ENCODE peak calls at places on chromosome 13, in eight cellular contexts. I is Panc1, Y is HepG2, V is HCT116, O is K562, F is GM12878, Q is GM23338, J is upper lobe of left lung. K is an unnamed sample.

GRCh38 chr13:97975280-97975850 is 21.9 kb downstream of the IPO5 start:
- ATAC-seq in V (no peak), O (no peak), I (no peak), J (no peak), Y (no peak), Q (no peak), F (no peak), K (no peak)

GRCh38 chr13:72160977-72161376 is 294.0 kb upstream of the DACH1 start:
- ATAC-seq in Q (no peak), O (no peak), J (no peak), F (no peak), I (no peak), Y (no peak), V (no peak), K (no peak)

GRCh38 chr13:93244141-93244917 is 17.7 kb downstream of the GPC6 start:
- ATAC-seq in Q (peak), F (peak), J (peak), I (peak), O (peak), Y (no peak), V (no peak), K (peak)

GRCh38 chr13:41495044-41495443 is 37.7 kb downstream of the RGCC start:
- ATAC-seq in V (no peak), I (no peak), F (no peak), Y (no peak), J (no peak), Q (no peak), O (no peak), K (no peak)

GRCh38 chr13:105368781-105369180 is 1166.7 kb downstream of the EFNB2 start:
- ATAC-seq in Y (no peak), F (no peak), I (no peak), V (no peak), J (no peak), Q (no peak), O (no peak), K (no peak)

GRCh38 chr13:112814905-112815585 is 125.2 kb downstream of the ATP11A start:
- ATAC-seq in F (no peak), Y (no peak), V (peak), O (no peak), J (peak), Q (no peak), I (no peak), K (no peak)

GRCh38 chr13:41694902-41695301 is 237.6 kb downstream of the RGCC start:
- ATAC-seq in Y (no peak), O (peak), F (peak), J (peak), I (no peak), V (peak), Q (no peak), K (peak)

GRCh38 chr13:70107498-70108271 is at the start of gene ATXN8OS:
- ATAC-seq in F (no peak), I (no peak), Q (peak), Y (no peak), V (no peak), O (no peak), J (no peak), K (no peak)

GRCh38 chr13:77055158-77055557 is 28.2 kb upstream of the FBXL3 start:
- ATAC-seq in Q (no peak), V (no peak), I (no peak), O (no peak), J (no peak), F (no peak), Y (no peak), K (no peak)

GRCh38 chr13:59236309-59236939 is 927.3 kb downstream of the DIAPH3 start:
- ATAC-seq in I (no peak), O (no peak), J (no peak), Y (no peak), V (no peak), F (no peak), Q (no peak), K (no peak)

GRCh38 chr13:73040479-73040878 is 18.3 kb upstream of the KLF5 start:
- ATAC-seq in Q (no peak), J (no peak), Y (peak), V (no peak), I (no peak), F (no peak), O (no peak), K (no peak)

GRCh38 chr13:111005364-111005763 is 90.5 kb upstream of the ANKRD10 start:
- ATAC-seq in I (no peak), Y (no peak), J (no peak), O (peak), V (peak), F (no peak), Q (no peak), K (no peak)

GRCh38 chr13:67200183-67200582 is 30.0 kb downstream of the PCDH9 start:
- ATAC-seq in J (no peak), I (no peak), F (peak), Y (no peak), O (no peak), V (no peak), Q (no peak), K (no peak)

GRCh38 chr13:89686171-89686570 is 1661.3 kb upstream of the MIR17HG start:
- ATAC-seq in J (no peak), F (no peak), O (no peak), Q (no peak), I (no peak), V (no peak), Y (no peak), K (no peak)

GRCh38 chr13:25214371-25215252 is 42.5 kb upstream of the AMER2 start:
- ATAC-seq in Q (peak), V (peak), F (no peak), I (no peak), Y (no peak), O (no peak), J (no peak), K (no peak)

DNA sequence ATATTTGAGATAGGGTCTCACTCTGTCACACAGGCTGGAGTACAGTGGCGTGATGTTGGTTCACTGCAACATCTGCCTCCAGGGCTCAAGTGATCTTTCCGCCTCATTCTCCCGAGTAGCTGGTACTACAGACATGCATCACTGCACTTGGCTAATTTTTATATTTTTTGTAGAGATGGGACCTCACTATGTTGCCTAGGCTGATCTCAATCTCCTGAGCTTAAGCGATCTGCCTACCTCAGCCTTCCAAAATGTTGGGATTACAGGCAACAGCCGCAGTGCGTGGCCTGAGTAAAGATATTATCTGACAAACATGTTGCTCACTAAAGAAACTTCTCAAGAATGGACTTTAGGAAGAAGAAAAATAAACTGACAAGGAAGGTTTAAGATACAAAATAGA is 125.4 kb upstream of the ABCC4 start:
- ATAC-seq in J (no peak), Q (no peak), O (no peak), Y (no peak), I (no peak), F (no peak), V (no peak), K (no peak)
- H3K27ac ChIP-seq in J (no peak), Q (no peak), O (no peak), Y (no peak), I (no peak), F (no peak), V (no peak), K (no peak)

GRCh38 chr13:46753137-46753536 is 43.8 kb downstream of the ESD start:
- ATAC-seq in O (no peak), F (no peak), V (no peak), I (no peak), Q (no peak), J (no peak), Y (peak), K (no peak)

GRCh38 chr13:46749951-46750350 is 47.0 kb downstream of the ESD start:
- ATAC-seq in O (no peak), V (no peak), Q (no peak), I (no peak), J (no peak), F (no peak), Y (no peak), K (no peak)

GRCh38 chr13:46753917-46754316 is 43.0 kb downstream of the ESD start:
- ATAC-seq in F (no peak), V (no peak), O (no peak), Q (no peak), I (no peak), Y (no peak), J (no peak), K (no peak)

GRCh38 chr13:46754812-46755211 is 42.1 kb downstream of the ESD start:
- ATAC-seq in F (no peak), V (no peak), Y (no peak), J (no peak), O (no peak), I (no peak), Q (no peak), K (no peak)

DNA sequence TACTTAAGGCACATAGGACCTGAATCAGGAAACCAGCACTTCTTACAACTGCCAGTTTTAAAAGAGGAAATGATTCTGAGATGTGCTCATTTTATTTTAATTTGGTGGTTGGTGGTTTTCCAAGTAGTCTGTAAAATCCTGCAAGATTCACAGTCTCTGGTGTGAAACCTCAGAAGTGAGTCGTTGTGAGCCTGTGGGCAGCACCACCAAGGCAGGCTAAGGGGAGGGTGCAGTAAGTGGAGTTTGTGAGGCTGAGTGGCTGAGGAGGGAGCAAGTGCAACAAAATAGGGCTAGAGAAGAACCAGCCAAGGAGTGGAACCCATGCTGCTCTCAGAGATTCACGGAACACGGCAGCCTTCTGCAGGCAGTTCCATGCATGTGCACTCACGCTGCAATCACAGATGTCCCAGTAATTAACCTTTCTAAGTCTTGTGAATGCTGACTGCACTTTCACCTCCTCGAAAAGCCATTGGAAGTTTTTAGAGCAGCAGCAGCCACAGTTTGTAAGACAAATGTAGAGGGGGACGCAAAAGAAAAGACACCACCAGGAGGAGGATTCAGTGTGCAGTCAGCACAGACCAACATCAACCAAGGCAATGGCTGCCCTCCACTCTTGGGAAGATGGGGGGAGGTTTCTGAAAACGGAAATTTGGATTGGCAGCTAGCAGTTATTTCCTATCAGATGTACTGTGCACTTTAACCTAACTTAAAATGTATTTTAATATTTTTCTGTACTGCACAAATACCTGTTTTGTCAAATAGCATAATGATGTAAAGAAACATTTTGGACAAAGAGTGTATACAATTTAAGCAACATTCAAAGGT is 44.9 kb downstream of the ESD start:
- ATAC-seq in F (peak), O (no peak), Q (peak), I (no peak), V (no peak), J (peak), Y (no peak), K (peak)
- TF ChIP-seq POLR2AphosphoS5 in F (peak), O (no peak), Q (no peak), I (no peak), V (no peak), J (no peak), Y (no peak), K (no peak)

DNA sequence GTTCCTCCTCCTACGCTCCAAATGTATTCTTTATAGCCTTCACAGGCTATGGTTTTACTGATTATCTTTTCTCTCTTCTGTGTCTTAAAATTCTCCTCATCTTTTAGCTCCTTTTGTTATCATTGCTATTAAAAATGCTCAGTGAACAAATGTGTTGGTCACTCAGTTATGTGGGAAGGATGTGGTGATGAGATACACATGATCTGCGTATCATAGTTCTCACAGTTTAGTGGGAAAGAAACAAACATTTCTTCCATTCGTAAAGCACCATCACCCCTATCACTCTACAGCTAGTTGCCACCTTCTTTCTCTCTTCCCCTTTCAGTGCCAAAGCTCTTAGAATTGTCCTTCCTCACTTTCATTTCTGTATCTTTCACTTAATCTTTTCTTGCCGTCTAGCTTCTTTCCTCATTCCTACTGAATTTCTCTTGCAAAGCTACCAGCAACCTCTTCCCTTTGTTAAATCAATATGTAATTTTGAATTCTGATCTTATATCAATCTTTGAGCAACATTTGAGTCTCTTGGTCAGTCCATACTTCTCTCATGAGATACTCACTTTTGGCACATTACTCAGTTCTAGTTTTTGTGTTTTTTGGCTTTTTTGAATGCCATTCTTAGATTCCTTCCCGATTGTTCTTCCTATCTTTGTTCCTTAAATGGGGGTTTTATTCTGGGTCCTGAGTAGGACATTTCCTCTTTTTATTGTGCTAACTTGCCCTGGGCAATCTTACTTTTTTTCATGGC is 122.2 kb downstream of the PCCA start:
- ATAC-seq in I (no peak), O (no peak), Y (no peak), V (no peak), Q (no peak), J (no peak), F (no peak), K (no peak)
- H3K27ac ChIP-seq in I (peak), O (no peak), Y (no peak), V (no peak), Q (peak), J (no peak), F (no peak), K (no peak)

GRCh38 chr13:20994441-20994821 is 67.0 kb downstream of the LATS2 start:
- ATAC-seq in Y (no peak), F (no peak), O (no peak), V (no peak), J (no peak), Q (no peak), I (no peak), K (no peak)

GRCh38 chr13:20993211-20993610 is 68.2 kb downstream of the LATS2 start:
- ATAC-seq in Q (no peak), V (no peak), Y (no peak), F (no peak), I (no peak), J (no peak), O (no peak), K (no peak)

GRCh38 chr13:20991741-20992520 is 69.5 kb downstream of the LATS2 start:
- ATAC-seq in Q (no peak), J (no peak), I (no peak), Y (no peak), V (no peak), O (no peak), F (no peak), K (no peak)

GRCh38 chr13:20995245-20995829 is 66.0 kb downstream of the LATS2 start:
- ATAC-seq in Y (no peak), Q (no peak), F (no peak), V (no peak), I (no peak), O (peak), J (no peak), K (no peak)

DNA sequence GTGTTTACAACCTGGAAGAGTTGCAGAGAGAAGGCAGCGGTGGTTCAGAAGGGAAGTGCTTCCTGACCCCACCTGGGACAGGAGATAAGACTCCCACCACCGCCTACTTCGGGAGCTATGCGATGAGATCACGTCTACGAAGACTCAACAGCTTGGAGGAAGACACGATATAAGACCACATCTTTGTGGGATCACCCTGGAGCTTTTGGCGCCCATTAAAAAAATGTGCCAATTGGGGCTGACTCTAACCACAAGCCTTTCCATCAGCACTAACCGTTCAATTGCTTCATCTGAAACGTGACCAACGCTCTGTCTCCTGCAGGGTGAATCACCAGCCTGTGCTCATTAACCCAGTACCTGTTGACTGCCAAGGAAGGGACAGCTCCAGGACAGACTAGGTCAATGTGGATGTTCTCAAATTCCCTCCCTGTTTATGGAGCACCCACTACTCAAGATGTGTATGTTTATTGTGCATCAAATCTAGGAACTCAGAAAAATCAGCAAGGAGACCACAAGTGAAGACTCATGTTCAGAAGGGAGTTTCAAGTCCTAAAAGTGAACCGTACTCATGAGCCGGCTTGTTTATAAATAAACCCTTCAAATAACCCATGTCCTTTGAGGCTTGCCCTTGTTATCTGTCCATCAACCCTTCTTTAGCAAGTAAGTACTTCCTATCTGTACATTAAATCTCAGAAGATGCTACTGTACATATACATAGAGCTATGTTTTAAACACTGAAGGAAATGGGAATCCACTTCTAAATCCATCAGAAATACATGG is 67.5 kb downstream of the LATS2 start:
- ATAC-seq in I (no peak), O (peak), Y (no peak), F (no peak), V (no peak), Q (no peak), J (no peak), K (no peak)
- TF ChIP-seq POLR2AphosphoS5 in I (no peak), O (peak), Y (no peak), F (no peak), V (no peak), Q (no peak), J (no peak), K (no peak)

GRCh38 chr13:99585609-99586008 is 84.3 kb downstream of the TM9SF2 start:
- ATAC-seq in V (no peak), F (no peak), J (no peak), Q (no peak), O (no peak), Y (no peak), I (no peak), K (no peak)
- H3K27ac ChIP-seq in V (no peak), F (no peak), J (no peak), Q (no peak), O (no peak), Y (no peak), I (no peak), K (no peak)

DNA sequence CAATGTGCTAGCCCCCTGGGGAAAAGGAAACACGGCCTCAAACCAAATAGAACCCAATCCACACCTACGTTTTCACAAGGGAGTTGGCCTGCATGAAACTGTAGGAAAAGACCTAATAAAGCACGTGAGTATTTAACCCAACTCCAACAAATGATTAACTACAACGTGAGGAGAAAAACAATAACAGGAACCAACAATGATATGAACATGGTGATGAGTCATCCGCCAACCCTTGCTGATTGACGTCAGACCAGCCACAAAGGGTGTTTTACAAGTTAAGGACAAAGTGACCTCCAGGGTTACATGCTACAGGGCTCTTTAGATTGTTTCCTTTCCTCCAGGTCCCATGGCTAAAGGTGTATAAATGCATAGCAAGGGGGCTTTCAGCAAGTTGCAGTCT is 460.5 kb downstream of the COG6 start:
- ATAC-seq in Q (no peak), V (peak), Y (peak), J (peak), F (peak), I (no peak), O (peak), K (peak)
- TF ChIP-seq POLR2AphosphoS5 in Q (no peak), V (no peak), Y (no peak), J (peak), F (no peak), I (no peak), O (no peak), K (no peak)

DNA sequence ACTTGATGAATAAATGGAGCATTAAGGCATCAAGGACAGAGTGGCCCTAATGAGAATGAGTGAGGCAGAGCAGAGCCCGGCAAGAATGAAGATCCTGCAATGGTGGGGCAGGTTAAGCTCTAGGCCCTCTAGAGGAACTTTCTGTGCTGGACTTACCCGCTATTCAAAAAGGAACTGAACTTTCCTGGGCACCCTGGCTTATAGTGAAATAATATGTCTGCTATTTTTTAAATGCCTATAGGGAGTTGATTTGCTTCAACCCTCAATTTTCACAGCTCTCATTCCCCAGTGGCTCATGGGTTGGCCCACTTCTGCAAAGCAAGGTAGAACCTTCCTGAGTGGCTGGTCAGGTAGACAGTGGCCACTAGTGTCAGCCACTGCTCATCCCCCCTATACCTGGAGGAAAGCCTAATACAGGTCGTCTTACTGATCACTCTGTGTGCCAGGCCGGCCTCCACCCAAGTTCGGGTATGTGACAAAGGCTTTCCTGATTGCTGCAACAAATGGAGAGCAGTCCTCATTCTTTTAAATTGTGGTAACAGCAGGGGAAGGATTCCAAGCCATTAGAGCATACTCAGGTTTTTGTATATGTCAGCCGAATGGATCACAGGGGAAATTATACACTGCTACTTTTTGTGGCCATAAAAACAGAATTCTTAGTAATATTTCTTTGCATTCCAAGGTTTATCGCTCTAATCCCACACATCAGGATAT is 103.0 kb downstream of the KL start:
- ATAC-seq in Y (no peak), J (no peak), I (no peak), V (peak), Q (peak), F (peak), O (no peak), K (no peak)
- H3K27ac ChIP-seq in Y (no peak), J (no peak), I (peak), V (peak), Q (peak), F (no peak), O (no peak), K (peak)

GRCh38 chr13:36840718-36841250 is 21.8 kb downstream of the RFXAP start:
- ATAC-seq in V (no peak), O (no peak), F (no peak), Q (peak), Y (no peak), I (no peak), J (no peak), K (no peak)
- TF ChIP-seq POLR2AphosphoS5 in V (no peak), O (no peak), F (no peak), Q (no peak), Y (no peak), I (no peak), J (no peak), K (no peak)

K was measured in gastroesophageal sphincter.